ENCODE peak calls at places on chromosomes 12 and 14, in four cellular contexts. L is HL-60, W is K562, I is GM12878. A is an unnamed sample.

GRCh38 chr12:113048716-113049127 is 7.8 kb upstream of the DTX1 start:
- DNase-seq in L (peak; percentile 64), W (peak; percentile 80), I (no peak), A (no peak)

GRCh38 chr12:122079038-122079531 is 529 bp downstream of the MLXIP start:
- DNase-seq in L (peak; percentile 58), W (no peak), I (no peak), A (no peak)

GRCh38 chr12:100963381-100963780 is 168.8 kb downstream of the ANO4 start:
- DNase-seq in L (no peak), W (no peak), I (no peak), A (no peak)

GRCh38 chr14:75831971-75832370 is 149.8 kb downstream of the TGFB3 start:
- DNase-seq in L (peak; percentile 51), W (peak; percentile 25), I (no peak), A (no peak)

GRCh38 chr12:113142173-113142885 is 6.8 kb upstream of the RASAL1 start:
- DNase-seq in L (peak; percentile 96), W (no peak), I (no peak), A (no peak)

GRCh38 chr14:90574640-90575131 is 177.9 kb downstream of the CALM1 start:
- DNase-seq in L (no peak), W (no peak), I (no peak), A (no peak)

GRCh38 chr12:109580684-109581333 is 7.2 kb downstream of the MVK start:
- DNase-seq in L (no peak), W (no peak), I (no peak), A (no peak)

GRCh38 chr12:88703790-88704189 is 123.5 kb upstream of the KITLG start:
- DNase-seq in L (no peak), W (no peak), I (no peak), A (no peak)

DNA sequence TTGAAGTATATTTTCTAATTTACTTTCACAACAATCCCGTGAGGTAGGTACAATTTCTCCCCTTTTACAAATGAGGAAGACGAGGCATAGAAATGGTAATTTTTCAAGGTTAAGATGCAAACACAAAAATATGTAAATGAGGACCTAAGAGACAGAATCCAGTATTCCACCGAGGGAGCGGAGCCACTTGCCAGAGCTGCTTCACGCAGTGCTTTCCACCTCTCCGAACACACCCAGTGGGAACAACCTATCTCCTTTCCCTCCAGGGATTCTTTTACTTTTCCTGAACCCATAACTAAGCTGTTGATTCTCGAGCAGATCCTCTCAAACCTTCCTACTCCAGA is 1.6 kb downstream of the DDHD1 start:
- DNase-seq in L (no peak), W (peak; percentile 10), I (no peak), A (no peak)
- TF ChIP-seq SPI1 in L (no peak), W (no peak), I (no peak), A (no peak)

DNA sequence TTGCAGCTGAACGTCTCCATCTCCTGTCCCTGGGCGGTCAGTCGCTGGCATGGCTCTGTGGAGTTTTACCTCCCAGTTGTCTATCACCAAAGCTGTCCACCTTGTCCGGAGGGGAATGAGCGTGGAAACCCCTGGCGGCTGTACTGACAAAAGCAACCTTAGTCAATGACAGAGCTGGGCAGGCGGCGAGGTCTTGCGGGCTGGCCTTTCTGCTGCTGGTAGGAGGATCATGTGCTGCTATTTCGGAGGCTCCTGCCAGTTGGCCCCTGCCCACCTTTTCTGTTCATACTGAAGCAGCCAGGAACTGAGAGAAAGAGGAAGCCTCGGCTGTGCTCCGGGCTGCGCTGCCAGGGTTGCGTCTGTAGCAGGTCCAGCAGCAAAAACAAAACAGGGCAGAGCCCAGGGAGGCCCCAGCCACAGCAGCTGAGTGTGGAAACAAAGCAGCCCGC is 57.7 kb downstream of the HMGA2 start:
- DNase-seq in L (peak; percentile 59), W (peak; percentile 12), I (no peak), A (peak; percentile 11)
- TF ChIP-seq SPI1 in L (peak; percentile 79), W (no peak), I (peak; percentile 50), A (peak; percentile 59)

GRCh38 chr12:106063826-106064575 is 74.8 kb downstream of the NUAK1 start:
- DNase-seq in L (no peak), W (no peak), I (no peak), A (no peak)
- TF ChIP-seq SPI1 in L (no peak), W (no peak), I (no peak), A (no peak)

DNA sequence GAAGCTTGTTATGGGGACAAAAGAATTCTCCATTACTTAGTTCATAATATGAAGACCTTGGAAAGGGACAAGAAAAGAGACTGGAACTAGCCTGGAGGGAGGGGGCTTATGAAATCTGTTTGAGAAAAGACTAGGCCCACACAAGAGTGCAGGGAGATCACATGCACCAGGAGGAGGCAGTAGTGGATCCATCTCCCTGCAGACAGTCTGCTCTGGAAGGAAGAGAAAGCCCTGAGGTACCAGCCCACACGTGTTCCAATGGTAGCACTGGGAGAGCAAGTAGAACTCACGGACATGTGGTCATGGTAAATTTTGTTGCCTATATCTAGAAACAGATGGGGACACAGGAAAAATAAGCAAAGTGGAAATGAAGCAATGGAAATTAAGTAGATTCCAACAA is 445.4 kb downstream of the SOX5 start:
- DNase-seq in L (no peak), W (peak; percentile 45), I (no peak), A (no peak)
- TF ChIP-seq SPI1 in L (no peak), W (no peak), I (no peak), A (no peak)

GRCh38 chr14:106823552-106823951 is 1297.2 kb downstream of the TMEM121 start:
- DNase-seq in L (no peak), W (no peak), I (no peak), A (no peak)
- TF ChIP-seq SPI1 in L (no peak), W (no peak), I (no peak), A (no peak)

GRCh38 chr12:6872073-6873048 is 742 bp downstream of the SPSB2 start:
- DNase-seq in L (peak; percentile 79), W (peak; percentile 77), I (peak; percentile 26), A (peak; percentile 76)

GRCh38 chr12:6869049-6870021 is 2.0 kb downstream of the TPI1 start:
- DNase-seq in L (peak; percentile 85), W (peak; percentile 66), I (peak; percentile 27), A (no peak)

GRCh38 chr12:6868211-6869048 is 1.1 kb downstream of the TPI1 start:
- DNase-seq in L (no peak), W (peak; percentile 13), I (no peak), A (no peak)

GRCh38 chr12:6873094-6874006 is at the start of gene SPSB2:
- DNase-seq in L (peak; percentile 96), W (peak; percentile 94), I (peak; percentile 69), A (peak; percentile 96)

DNA sequence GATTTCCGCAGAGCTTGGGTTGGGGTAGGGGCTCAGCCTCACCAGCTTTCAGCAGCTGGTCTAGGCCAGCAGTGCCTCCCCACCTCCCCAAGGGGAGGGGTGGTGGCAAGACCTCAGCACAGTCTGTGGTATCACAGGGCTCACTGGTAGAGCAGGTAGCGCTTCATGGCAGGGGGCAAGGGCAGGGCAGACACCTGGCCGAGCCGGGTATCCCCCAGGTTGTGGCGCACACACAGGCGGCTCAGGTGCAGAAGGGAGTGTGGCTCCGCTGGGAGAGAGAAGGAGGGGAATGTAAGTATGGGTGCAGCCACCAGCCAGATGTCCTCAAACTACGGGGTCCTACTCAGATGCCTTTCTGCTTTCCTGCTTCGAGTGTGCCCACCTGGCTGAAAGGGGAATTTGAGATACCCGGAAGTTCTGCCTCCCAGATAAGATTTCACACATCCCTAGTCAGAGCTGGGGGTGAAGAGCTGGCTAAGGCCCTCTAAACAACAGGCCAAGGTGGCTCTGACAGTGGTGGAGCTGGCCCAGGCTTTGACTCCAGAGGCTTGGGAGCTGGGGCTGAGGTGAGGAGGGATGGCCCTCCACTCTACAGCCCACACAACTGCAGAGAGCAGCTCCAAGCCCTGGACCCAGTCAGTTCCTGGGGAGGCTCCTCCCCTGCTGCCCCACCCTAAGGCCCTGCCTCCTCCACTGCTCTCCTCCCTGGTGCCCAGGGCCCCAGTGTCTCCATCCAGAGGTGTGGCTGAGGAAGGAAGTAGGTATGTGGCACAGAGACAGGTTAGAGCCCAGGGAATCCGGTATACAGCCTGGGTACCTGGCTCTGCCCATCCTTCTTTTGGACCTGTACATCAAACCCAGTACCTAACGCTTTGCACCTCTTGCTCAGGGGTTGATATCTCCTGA is 1.8 kb downstream of the SPSB2 start:
- DNase-seq in L (peak; percentile 54), W (peak; percentile 46), I (no peak), A (no peak)
- TF ChIP-seq SPI1 in L (no peak), W (no peak), I (no peak), A (no peak)

GRCh38 chr12:111767362-111768158 is 827 bp downstream of the ALDH2 start:
- DNase-seq in L (no peak), W (no peak), I (no peak), A (no peak)
- TF ChIP-seq SPI1 in L (no peak), W (no peak), I (no peak), A (no peak)

GRCh38 chr14:70680748-70681147 is 39.0 kb downstream of the TTC9 start:
- DNase-seq in L (no peak), W (no peak), I (no peak), A (no peak)

GRCh38 chr14:70685480-70686197 is 43.9 kb downstream of the TTC9 start:
- DNase-seq in L (no peak), W (no peak), I (no peak), A (no peak)

GRCh38 chr14:70684030-70684429 is 42.3 kb downstream of the TTC9 start:
- DNase-seq in L (no peak), W (no peak), I (no peak), A (no peak)
- TF ChIP-seq SPI1 in L (no peak), W (no peak), I (no peak), A (no peak)

GRCh38 chr12:6769681-6770080 is 2.6 kb upstream of the LAG3 start:
- DNase-seq in L (no peak), W (no peak), I (no peak), A (no peak)

GRCh38 chr12:6767592-6768384 is 1.6 kb downstream of the PTMS start:
- DNase-seq in L (no peak), W (no peak), I (no peak), A (no peak)

GRCh38 chr12:6770094-6770493 is 2.2 kb upstream of the LAG3 start:
- DNase-seq in L (no peak), W (no peak), I (no peak), A (no peak)

GRCh38 chr12:6768385-6769002 is 2.3 kb downstream of the PTMS start:
- DNase-seq in L (no peak), W (no peak), I (no peak), A (no peak)

DNA sequence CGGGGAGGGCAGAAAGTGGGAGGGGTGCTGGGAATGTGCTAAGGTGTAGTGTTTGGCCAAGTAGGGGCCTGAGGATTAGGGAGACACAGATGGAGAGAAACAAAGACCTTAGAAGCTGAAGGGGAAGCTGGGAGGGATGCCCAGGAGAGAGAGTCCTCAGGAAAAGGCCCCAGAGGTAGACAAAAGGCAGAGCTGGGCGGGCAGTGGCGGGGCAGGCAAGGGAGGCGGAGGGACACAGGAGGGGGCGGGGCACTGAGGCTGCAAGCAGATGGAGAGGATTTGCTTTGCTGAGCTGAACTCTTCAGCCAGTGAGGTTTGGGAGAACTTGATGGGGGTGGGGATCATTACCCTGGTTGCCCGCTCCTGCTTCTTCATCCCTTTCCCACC is 2.8 kb downstream of the PTMS start:
- DNase-seq in L (no peak), W (peak; percentile 36), I (no peak), A (no peak)
- TF ChIP-seq SPI1 in L (no peak), W (no peak), I (no peak), A (no peak)